ENCODE peak calls at places on chromosomes 3 and 15, in nine cellular contexts. One of them, this sample, is unnamed.

GRCh38 chr15:82178061-82178460 is 84.5 kb downstream of the EFL1 start:
- DNase-seq in nephron progenitor cell: no peak
- DNase-seq in NCI-H1092: no peak
- DNase-seq in Peyer's patch: no peak
- DNase-seq in GM04504: no peak
- DNase-seq in HTR-8/SVneo: no peak
- DNase-seq in IMR-90: peak
- DNase-seq in GOT3: no peak
- DNase-seq in progenitor cell of endocrine pancreas: no peak
- DNase-seq in this sample: no peak

GRCh38 chr3:18510947-18511346 is 85.8 kb upstream of the SATB1 start:
- DNase-seq in nephron progenitor cell: no peak
- DNase-seq in NCI-H1092: no peak
- DNase-seq in Peyer's patch: no peak
- DNase-seq in GM04504: no peak
- DNase-seq in HTR-8/SVneo: no peak
- DNase-seq in IMR-90: no peak
- DNase-seq in GOT3: no peak
- DNase-seq in progenitor cell of endocrine pancreas: no peak
- DNase-seq in this sample: no peak

GRCh38 chr3:149957352-149958140 is 13.1 kb downstream of the PFN2 start:
- DNase-seq in nephron progenitor cell: no peak
- DNase-seq in NCI-H1092: no peak
- DNase-seq in Peyer's patch: no peak
- DNase-seq in GM04504: no peak
- DNase-seq in HTR-8/SVneo: no peak
- DNase-seq in IMR-90: no peak
- DNase-seq in GOT3: no peak
- DNase-seq in progenitor cell of endocrine pancreas: no peak
- DNase-seq in this sample: no peak

GRCh38 chr3:14329116-14329830 is 73.1 kb upstream of the SLC6A6 start:
- DNase-seq in nephron progenitor cell: no peak
- DNase-seq in NCI-H1092: no peak
- DNase-seq in Peyer's patch: peak
- DNase-seq in GM04504: peak
- DNase-seq in HTR-8/SVneo: peak
- DNase-seq in IMR-90: peak
- DNase-seq in GOT3: no peak
- DNase-seq in progenitor cell of endocrine pancreas: no peak
- DNase-seq in this sample: peak

GRCh38 chr3:44729384-44729910 is at the start of gene ZNF501:
- DNase-seq in nephron progenitor cell: peak
- DNase-seq in NCI-H1092: peak
- DNase-seq in Peyer's patch: peak
- DNase-seq in GM04504: peak
- DNase-seq in HTR-8/SVneo: peak
- DNase-seq in IMR-90: peak
- DNase-seq in GOT3: peak
- DNase-seq in progenitor cell of endocrine pancreas: peak
- DNase-seq in this sample: peak

GRCh38 chr15:31974855-31975421 is 55.4 kb upstream of the CHRNA7 start:
- DNase-seq in nephron progenitor cell: peak
- DNase-seq in NCI-H1092: peak
- DNase-seq in Peyer's patch: no peak
- DNase-seq in GM04504: peak
- DNase-seq in HTR-8/SVneo: peak
- DNase-seq in IMR-90: peak
- DNase-seq in GOT3: no peak
- DNase-seq in progenitor cell of endocrine pancreas: peak
- DNase-seq in this sample: peak

GRCh38 chr3:46661776-46662766 is 31.4 kb downstream of the ALS2CL start:
- DNase-seq in nephron progenitor cell: no peak
- DNase-seq in NCI-H1092: no peak
- DNase-seq in Peyer's patch: peak
- DNase-seq in GM04504: no peak
- DNase-seq in HTR-8/SVneo: no peak
- DNase-seq in IMR-90: no peak
- DNase-seq in GOT3: no peak
- DNase-seq in progenitor cell of endocrine pancreas: peak
- DNase-seq in this sample: peak

GRCh38 chr3:3200632-3201212 is 21.2 kb upstream of the CRBN start:
- DNase-seq in nephron progenitor cell: peak
- DNase-seq in NCI-H1092: peak
- DNase-seq in Peyer's patch: peak
- DNase-seq in GM04504: peak
- DNase-seq in HTR-8/SVneo: peak
- DNase-seq in IMR-90: peak
- DNase-seq in GOT3: no peak
- DNase-seq in progenitor cell of endocrine pancreas: peak
- DNase-seq in this sample: peak

GRCh38 chr3:48502728-48503168 is 1.2 kb downstream of the SHISA5 start:
- DNase-seq in nephron progenitor cell: no peak
- DNase-seq in NCI-H1092: no peak
- DNase-seq in Peyer's patch: no peak
- DNase-seq in GM04504: no peak
- DNase-seq in HTR-8/SVneo: no peak
- DNase-seq in IMR-90: no peak
- DNase-seq in GOT3: no peak
- DNase-seq in progenitor cell of endocrine pancreas: no peak
- DNase-seq in this sample: no peak

GRCh38 chr15:40438712-40439111 is 2.0 kb upstream of the BAHD1 start:
- DNase-seq in nephron progenitor cell: no peak
- DNase-seq in NCI-H1092: no peak
- DNase-seq in Peyer's patch: no peak
- DNase-seq in GM04504: no peak
- DNase-seq in HTR-8/SVneo: no peak
- DNase-seq in IMR-90: no peak
- DNase-seq in GOT3: no peak
- DNase-seq in progenitor cell of endocrine pancreas: no peak
- DNase-seq in this sample: no peak

GRCh38 chr3:143731304-143731703 is 117.0 kb downstream of the SLC9A9 start:
- DNase-seq in nephron progenitor cell: no peak
- DNase-seq in NCI-H1092: no peak
- DNase-seq in Peyer's patch: no peak
- DNase-seq in GM04504: no peak
- DNase-seq in HTR-8/SVneo: no peak
- DNase-seq in IMR-90: no peak
- DNase-seq in GOT3: no peak
- DNase-seq in progenitor cell of endocrine pancreas: no peak
- DNase-seq in this sample: no peak

GRCh38 chr15:63322541-63322940 is 45.1 kb downstream of the APH1B start:
- DNase-seq in nephron progenitor cell: no peak
- DNase-seq in NCI-H1092: no peak
- DNase-seq in Peyer's patch: no peak
- DNase-seq in GM04504: peak
- DNase-seq in HTR-8/SVneo: no peak
- DNase-seq in IMR-90: peak
- DNase-seq in GOT3: no peak
- DNase-seq in progenitor cell of endocrine pancreas: no peak
- DNase-seq in this sample: no peak

GRCh38 chr3:66449411-66449931 is 51.4 kb downstream of the LRIG1 start:
- DNase-seq in nephron progenitor cell: no peak
- DNase-seq in NCI-H1092: peak
- DNase-seq in Peyer's patch: no peak
- DNase-seq in GM04504: no peak
- DNase-seq in HTR-8/SVneo: no peak
- DNase-seq in IMR-90: no peak
- DNase-seq in GOT3: no peak
- DNase-seq in progenitor cell of endocrine pancreas: no peak
- DNase-seq in this sample: no peak

GRCh38 chr15:34964277-34964676 is 5.3 kb downstream of the AQR start:
- DNase-seq in nephron progenitor cell: no peak
- DNase-seq in NCI-H1092: no peak
- DNase-seq in Peyer's patch: no peak
- DNase-seq in GM04504: no peak
- DNase-seq in HTR-8/SVneo: no peak
- DNase-seq in IMR-90: no peak
- DNase-seq in GOT3: no peak
- DNase-seq in progenitor cell of endocrine pancreas: no peak
- DNase-seq in this sample: no peak

GRCh38 chr3:55544219-55544618 is 57.1 kb upstream of the WNT5A start:
- DNase-seq in nephron progenitor cell: no peak
- DNase-seq in NCI-H1092: no peak
- DNase-seq in Peyer's patch: no peak
- DNase-seq in GM04504: no peak
- DNase-seq in HTR-8/SVneo: no peak
- DNase-seq in IMR-90: no peak
- DNase-seq in GOT3: no peak
- DNase-seq in progenitor cell of endocrine pancreas: no peak
- DNase-seq in this sample: no peak

GRCh38 chr3:11328196-11328945 is 56.2 kb downstream of the ATG7 start:
- DNase-seq in nephron progenitor cell: no peak
- DNase-seq in NCI-H1092: no peak
- DNase-seq in Peyer's patch: no peak
- DNase-seq in GM04504: no peak
- DNase-seq in HTR-8/SVneo: no peak
- DNase-seq in IMR-90: no peak
- DNase-seq in GOT3: no peak
- DNase-seq in progenitor cell of endocrine pancreas: no peak
- DNase-seq in this sample: no peak

GRCh38 chr15:57591822-57592367 is at the start of gene MYZAP:
- DNase-seq in nephron progenitor cell: peak
- DNase-seq in NCI-H1092: no peak
- DNase-seq in Peyer's patch: peak
- DNase-seq in GM04504: no peak
- DNase-seq in HTR-8/SVneo: peak
- DNase-seq in IMR-90: no peak
- DNase-seq in GOT3: no peak
- DNase-seq in progenitor cell of endocrine pancreas: peak
- DNase-seq in this sample: peak

GRCh38 chr3:114706591-114707224 is 412.9 kb downstream of the TIGIT start:
- DNase-seq in nephron progenitor cell: no peak
- DNase-seq in NCI-H1092: no peak
- DNase-seq in Peyer's patch: peak
- DNase-seq in GM04504: no peak
- DNase-seq in HTR-8/SVneo: peak
- DNase-seq in IMR-90: peak
- DNase-seq in GOT3: no peak
- DNase-seq in progenitor cell of endocrine pancreas: no peak
- DNase-seq in this sample: no peak

GRCh38 chr3:54572197-54572895 is 355.5 kb downstream of the LRTM1 start:
- DNase-seq in nephron progenitor cell: no peak
- DNase-seq in NCI-H1092: no peak
- DNase-seq in Peyer's patch: no peak
- DNase-seq in GM04504: no peak
- DNase-seq in HTR-8/SVneo: no peak
- DNase-seq in IMR-90: no peak
- DNase-seq in GOT3: no peak
- DNase-seq in progenitor cell of endocrine pancreas: no peak
- DNase-seq in this sample: no peak

GRCh38 chr15:99433026-99433756 is 132.6 kb upstream of the MEF2A start:
- DNase-seq in nephron progenitor cell: no peak
- DNase-seq in NCI-H1092: no peak
- DNase-seq in Peyer's patch: peak
- DNase-seq in GM04504: no peak
- DNase-seq in HTR-8/SVneo: no peak
- DNase-seq in IMR-90: no peak
- DNase-seq in GOT3: no peak
- DNase-seq in progenitor cell of endocrine pancreas: no peak
- DNase-seq in this sample: no peak

GRCh38 chr3:64827391-64827790 is 139.6 kb upstream of the ADAMTS9 start:
- DNase-seq in nephron progenitor cell: no peak
- DNase-seq in NCI-H1092: no peak
- DNase-seq in Peyer's patch: no peak
- DNase-seq in GM04504: no peak
- DNase-seq in HTR-8/SVneo: no peak
- DNase-seq in IMR-90: no peak
- DNase-seq in GOT3: no peak
- DNase-seq in progenitor cell of endocrine pancreas: no peak
- DNase-seq in this sample: no peak

GRCh38 chr3:150721285-150722130 is 17.8 kb upstream of the ERICH6 start:
- DNase-seq in nephron progenitor cell: peak
- DNase-seq in NCI-H1092: peak
- DNase-seq in Peyer's patch: no peak
- DNase-seq in GM04504: no peak
- DNase-seq in HTR-8/SVneo: peak
- DNase-seq in IMR-90: peak
- DNase-seq in GOT3: no peak
- DNase-seq in progenitor cell of endocrine pancreas: no peak
- DNase-seq in this sample: peak

GRCh38 chr3:112656045-112656444 is 15.1 kb upstream of the CCDC80 start:
- DNase-seq in nephron progenitor cell: no peak
- DNase-seq in NCI-H1092: no peak
- DNase-seq in Peyer's patch: no peak
- DNase-seq in GM04504: no peak
- DNase-seq in HTR-8/SVneo: no peak
- DNase-seq in IMR-90: peak
- DNase-seq in GOT3: no peak
- DNase-seq in progenitor cell of endocrine pancreas: no peak
- DNase-seq in this sample: no peak

GRCh38 chr3:114608293-114608692 is 314.5 kb downstream of the TIGIT start:
- DNase-seq in nephron progenitor cell: no peak
- DNase-seq in NCI-H1092: no peak
- DNase-seq in Peyer's patch: no peak
- DNase-seq in GM04504: peak
- DNase-seq in HTR-8/SVneo: peak
- DNase-seq in IMR-90: peak
- DNase-seq in GOT3: no peak
- DNase-seq in progenitor cell of endocrine pancreas: no peak
- DNase-seq in this sample: no peak

GRCh38 chr15:38217788-38218609 is 34.6 kb upstream of the SPRED1 start:
- DNase-seq in nephron progenitor cell: no peak
- DNase-seq in NCI-H1092: no peak
- DNase-seq in Peyer's patch: no peak
- DNase-seq in GM04504: no peak
- DNase-seq in HTR-8/SVneo: no peak
- DNase-seq in IMR-90: no peak
- DNase-seq in GOT3: no peak
- DNase-seq in progenitor cell of endocrine pancreas: no peak
- DNase-seq in this sample: no peak

GRCh38 chr3:15420871-15421270 is 6.5 kb downstream of the METTL6 start:
- DNase-seq in nephron progenitor cell: no peak
- DNase-seq in NCI-H1092: no peak
- DNase-seq in Peyer's patch: no peak
- DNase-seq in GM04504: no peak
- DNase-seq in HTR-8/SVneo: no peak
- DNase-seq in IMR-90: peak
- DNase-seq in GOT3: no peak
- DNase-seq in progenitor cell of endocrine pancreas: no peak
- DNase-seq in this sample: no peak

GRCh38 chr15:42955518-42955917 is 34.9 kb upstream of the TTBK2 start:
- DNase-seq in nephron progenitor cell: no peak
- DNase-seq in NCI-H1092: no peak
- DNase-seq in Peyer's patch: no peak
- DNase-seq in GM04504: peak
- DNase-seq in HTR-8/SVneo: no peak
- DNase-seq in IMR-90: peak
- DNase-seq in GOT3: no peak
- DNase-seq in progenitor cell of endocrine pancreas: no peak
- DNase-seq in this sample: no peak

GRCh38 chr3:30370681-30371271 is 235.6 kb upstream of the TGFBR2 start:
- DNase-seq in nephron progenitor cell: no peak
- DNase-seq in NCI-H1092: no peak
- DNase-seq in Peyer's patch: no peak
- DNase-seq in GM04504: peak
- DNase-seq in HTR-8/SVneo: no peak
- DNase-seq in IMR-90: no peak
- DNase-seq in GOT3: no peak
- DNase-seq in progenitor cell of endocrine pancreas: no peak
- DNase-seq in this sample: no peak

GRCh38 chr15:38536201-38536676 is 28.4 kb downstream of the RASGRP1 start:
- DNase-seq in nephron progenitor cell: no peak
- DNase-seq in NCI-H1092: no peak
- DNase-seq in Peyer's patch: no peak
- DNase-seq in GM04504: peak
- DNase-seq in HTR-8/SVneo: no peak
- DNase-seq in IMR-90: peak
- DNase-seq in GOT3: no peak
- DNase-seq in progenitor cell of endocrine pancreas: no peak
- DNase-seq in this sample: no peak

GRCh38 chr3:144142151-144142855 is 170.7 kb downstream of the DIPK2A start:
- DNase-seq in nephron progenitor cell: no peak
- DNase-seq in NCI-H1092: no peak
- DNase-seq in Peyer's patch: no peak
- DNase-seq in GM04504: no peak
- DNase-seq in HTR-8/SVneo: peak
- DNase-seq in IMR-90: peak
- DNase-seq in GOT3: no peak
- DNase-seq in progenitor cell of endocrine pancreas: no peak
- DNase-seq in this sample: no peak

GRCh38 chr3:172189987-172190603 is 150.7 kb downstream of the FNDC3B start:
- DNase-seq in nephron progenitor cell: no peak
- DNase-seq in NCI-H1092: no peak
- DNase-seq in Peyer's patch: no peak
- DNase-seq in GM04504: no peak
- DNase-seq in HTR-8/SVneo: no peak
- DNase-seq in IMR-90: peak
- DNase-seq in GOT3: no peak
- DNase-seq in progenitor cell of endocrine pancreas: no peak
- DNase-seq in this sample: no peak